ENCODE peak calls at places on chromosome 2, in seven cellular contexts. B, S, T, C, K, Q and M are unnamed samples.

GRCh38 chr2:20522311-20522710 is 75.4 kb downstream of the RHOB start:
- DNase-seq in B (no peak), S (no peak), T (no peak), Q (no peak), C (no peak), K (no peak), M (no peak)

GRCh38 chr2:50546790-50547189 is 485.1 kb downstream of the NRXN1 start:
- DNase-seq in S (no peak), B (no peak), K (no peak), Q (no peak), T (no peak), C (no peak), M (no peak)

GRCh38 chr2:158043181-158043948 is 58.3 kb upstream of the UPP2 start:
- DNase-seq in B (no peak), C (no peak), T (no peak), S (no peak), Q (no peak), K (no peak), M (no peak)

GRCh38 chr2:28652217-28652616 is 99.4 kb upstream of the PPP1CB start:
- DNase-seq in T (no peak), K (no peak), C (no peak), S (no peak), B (no peak), Q (no peak), M (no peak)

GRCh38 chr2:64594563-64594989 is 59.1 kb downstream of the SERTAD2 start:
- DNase-seq in Q (no peak), T (no peak), C (no peak), S (no peak), B (no peak), K (peak), M (no peak)

GRCh38 chr2:22626621-22627020 is 758.4 kb upstream of the KLHL29 start:
- DNase-seq in Q (peak), C (no peak), S (no peak), K (no peak), T (no peak), B (no peak), M (peak)

GRCh38 chr2:24920813-24921441 is 890 bp upstream of the ADCY3 start:
- DNase-seq in K (no peak), S (no peak), C (peak), B (no peak), T (no peak), Q (peak), M (peak)

GRCh38 chr2:109644571-109645275 is 30.6 kb downstream of the SOWAHC start:
- DNase-seq in K (no peak), C (peak), B (no peak), Q (peak), S (no peak), T (no peak), M (peak)

GRCh38 chr2:170170281-170171035 is 7.5 kb upstream of the MYO3B start:
- DNase-seq in K (no peak), Q (no peak), B (no peak), T (no peak), S (no peak), C (no peak), M (no peak)

GRCh38 chr2:3522851-3523481 is 3.6 kb upstream of the ADI1 start:
- DNase-seq in T (no peak), K (no peak), Q (no peak), B (no peak), C (no peak), S (peak), M (no peak)

DNA sequence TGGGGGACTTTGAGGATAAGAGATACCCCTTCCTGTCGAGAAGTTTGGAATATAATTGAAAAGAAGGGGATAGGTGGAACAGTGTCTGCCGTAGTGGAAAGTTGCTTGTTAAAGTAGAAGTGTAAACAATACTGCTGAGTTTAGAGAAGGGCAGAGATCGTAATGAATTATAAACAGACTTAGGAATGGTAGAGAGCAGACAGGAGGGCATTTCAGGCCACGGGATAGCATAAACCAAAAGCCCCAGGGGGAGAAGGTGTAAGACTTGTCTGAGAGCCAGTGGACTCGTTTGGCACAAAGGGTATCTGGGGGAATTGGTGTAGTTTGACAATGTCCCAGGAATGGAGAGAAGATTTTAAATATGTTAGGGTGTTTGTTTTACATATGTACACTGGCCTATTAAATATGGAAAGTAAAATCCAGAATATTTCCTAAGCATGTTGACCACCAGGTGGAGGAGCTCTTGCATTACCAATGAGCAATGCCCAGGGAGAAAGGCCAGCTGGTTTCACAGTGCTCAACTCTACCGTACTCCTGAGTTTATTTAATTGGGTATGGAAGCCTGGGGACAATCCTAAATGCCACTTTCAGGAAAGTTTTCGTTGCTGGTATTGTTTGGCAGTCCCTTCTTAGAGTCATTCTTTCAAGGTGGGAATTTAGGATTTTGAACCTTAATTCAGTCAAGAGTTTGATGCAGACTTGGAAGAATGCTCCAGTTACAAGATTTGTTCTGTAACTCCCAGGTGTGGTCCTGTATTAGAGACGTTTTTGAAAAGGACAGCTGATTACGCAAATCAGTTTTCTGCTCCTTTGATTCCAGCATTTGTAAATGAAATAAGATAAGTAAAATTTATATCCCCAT is 7.5 kb downstream of the COPS8 start:
- DNase-seq in B (peak), S (peak), T (peak), Q (no peak), K (peak), C (no peak), M (no peak)
- TF ChIP-seq CTCF in B (peak), S (peak), T (peak), Q (no peak), K (peak), C (peak), M (no peak)

DNA sequence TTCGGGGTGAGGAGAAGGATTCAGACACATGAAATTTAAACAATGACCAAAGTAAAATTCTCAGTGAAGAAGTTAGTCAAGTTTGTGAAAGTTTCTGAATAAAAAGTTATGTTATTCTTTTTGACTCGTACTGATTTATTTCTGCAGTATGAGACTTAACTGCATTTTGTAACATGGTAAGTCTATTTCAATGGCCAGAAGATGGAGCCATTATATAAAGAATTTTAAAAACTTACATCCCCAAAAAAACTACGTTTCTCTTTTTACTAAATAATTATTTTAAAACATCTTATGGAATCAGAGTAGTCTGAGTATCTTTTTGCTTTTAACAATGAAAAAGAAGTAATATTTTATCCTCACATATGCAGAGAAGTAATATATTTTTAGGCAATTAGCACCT is 51.4 kb upstream of the SCN1A start:
- DNase-seq in C (no peak), B (no peak), K (no peak), T (no peak), S (no peak), Q (no peak), M (no peak)
- TF ChIP-seq CTCF in C (no peak), B (no peak), K (peak), T (no peak), S (no peak), Q (no peak), M (no peak)

DNA sequence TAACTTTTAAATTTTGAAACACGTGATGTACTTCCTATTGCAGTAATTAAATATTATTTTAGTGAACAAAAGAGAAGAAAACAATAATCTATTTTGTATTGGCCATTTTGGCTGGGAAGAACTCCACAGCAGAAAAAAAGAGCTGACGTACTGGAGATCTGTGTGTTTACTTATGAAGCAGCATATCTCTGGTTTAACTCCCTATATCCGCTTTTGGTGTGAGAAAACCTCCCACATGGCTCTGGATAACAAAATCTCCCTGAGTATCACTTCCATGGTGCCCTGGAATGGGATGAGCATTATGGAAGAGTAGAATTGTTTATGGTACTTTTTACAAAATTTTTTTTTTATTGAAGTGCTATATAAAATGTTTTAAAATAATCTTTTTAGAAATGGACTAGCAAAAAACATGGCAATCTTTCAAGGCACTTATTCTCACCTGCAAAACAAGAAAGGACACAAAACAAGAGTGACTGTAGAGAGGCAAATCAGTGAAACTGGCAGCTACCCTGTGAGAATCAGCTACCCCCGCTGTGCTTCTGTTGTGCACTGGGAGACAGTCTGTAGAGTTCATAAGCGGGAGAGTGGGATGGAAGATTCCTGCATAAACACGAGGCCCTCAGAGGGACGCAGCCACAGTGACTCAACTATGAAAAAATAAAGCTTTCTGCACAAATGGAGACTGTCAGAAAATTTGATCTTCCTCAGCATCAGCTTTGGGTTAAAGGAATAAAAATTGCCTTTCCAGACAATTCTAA is 762.2 kb upstream of the HS6ST1 start:
- DNase-seq in S (no peak), T (no peak), Q (no peak), C (no peak), B (no peak), K (no peak), M (no peak)
- TF ChIP-seq CTCF in S (no peak), T (no peak), Q (no peak), C (no peak), B (no peak), K (no peak), M (no peak)

GRCh38 chr2:133838642-133839370 is 270.5 kb upstream of the NCKAP5 start:
- DNase-seq in C (no peak), K (no peak), Q (no peak), T (no peak), S (no peak), B (no peak), M (no peak)

GRCh38 chr2:133833746-133834145 is 265.5 kb upstream of the NCKAP5 start:
- DNase-seq in T (no peak), K (no peak), B (no peak), S (no peak), Q (no peak), C (no peak), M (no peak)

GRCh38 chr2:133837441-133838090 is 269.3 kb upstream of the NCKAP5 start:
- DNase-seq in Q (no peak), S (no peak), K (peak), C (no peak), B (no peak), T (no peak), M (no peak)

GRCh38 chr2:133836220-133836619 is 268.0 kb upstream of the NCKAP5 start:
- DNase-seq in T (no peak), S (no peak), K (no peak), Q (no peak), B (no peak), C (no peak), M (no peak)

DNA sequence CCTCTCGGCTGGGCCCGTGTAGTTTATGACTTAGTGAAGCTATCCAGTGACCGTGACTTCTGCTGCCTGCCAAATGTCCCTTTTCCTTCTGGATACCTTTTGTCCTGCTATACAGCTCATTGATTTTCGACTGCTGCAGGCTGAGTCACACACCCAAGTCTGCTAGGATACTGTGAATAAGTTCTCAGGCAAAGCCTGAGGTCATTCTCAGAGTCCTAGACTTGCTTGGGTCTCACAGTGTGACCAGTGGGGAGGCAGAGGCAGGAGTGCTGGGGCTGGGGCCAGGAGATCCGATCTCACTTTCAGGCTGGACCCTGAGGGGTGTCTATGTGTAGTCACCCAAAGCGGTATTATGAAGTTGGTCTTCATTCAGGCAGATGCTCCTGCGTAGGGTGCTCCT is 268.4 kb upstream of the NCKAP5 start:
- DNase-seq in K (peak), Q (no peak), C (no peak), T (no peak), B (no peak), S (no peak), M (no peak)
- TF ChIP-seq CTCF in K (no peak), Q (no peak), C (no peak), T (no peak), B (no peak), S (no peak), M (no peak)

GRCh38 chr2:168758970-168759820 is 43.2 kb upstream of the NOSTRIN start:
- DNase-seq in B (peak), S (peak), K (peak), T (peak), C (no peak), Q (no peak), M (peak)
- TF ChIP-seq CTCF in B (peak), S (peak), K (peak), T (peak), C (peak), Q (no peak), M (peak)